ENCODE peak calls at places on chromosomes 11 and 22, in ten cellular contexts. E is T-helper 9 cell; T is HuH-7.5; M is frontal cortex; Q is stimulated activated CD4-positive, alpha-beta T cell treated with anti-CD3 and anti-CD28 coated beads, Interleukin-1b, Interleukin-23, amount 100 ng/mL, for 4 hours; X is Peyer's patch; F is A673; S is stimulated activated naive CD8-positive, alpha-beta T cell treated with anti-CD3 and anti-CD28 coated beads, Interleukin-15, Interleukin-2, amounts not matched to agents 100 U/mL and 50 U/mL, for 24 hours; Y is kidney tubule cell; C is GM10248. J is an unnamed sample.

GRCh38 chr11:77411717-77412441 is 62.0 kb downstream of the PAK1 start:
- DNase-seq in E (peak; percentile 60), T (no peak), M (peak; percentile 22), Q (peak; percentile 68), X (peak; percentile 92), F (peak; percentile 96), S (peak; percentile 84), Y (peak; percentile 87), C (peak; percentile 83), J (peak; percentile 90)

GRCh38 chr11:110128161-110128560 is 35.0 kb downstream of the ZC3H12C start:
- DNase-seq in E (no peak), T (no peak), M (no peak), Q (no peak), X (no peak), F (peak; percentile 98), S (no peak), Y (no peak), C (no peak), J (no peak)

GRCh38 chr11:35715649-35716048 is 53.1 kb downstream of the TRIM44 start:
- DNase-seq in E (no peak), T (no peak), M (no peak), Q (no peak), X (no peak), F (no peak), S (no peak), Y (no peak), C (no peak), J (no peak)

GRCh38 chr11:21484039-21484438 is 708.8 kb upstream of the ANO5 start:
- DNase-seq in E (no peak), T (no peak), M (no peak), Q (no peak), X (no peak), F (no peak), S (no peak), Y (no peak), C (no peak), J (no peak)

GRCh38 chr11:131365601-131366000 is 4.8 kb upstream of the NTM start:
- DNase-seq in E (no peak), T (no peak), M (no peak), Q (no peak), X (no peak), F (no peak), S (no peak), Y (no peak), C (no peak), J (no peak)

GRCh38 chr11:48095779-48096470 is 115.6 kb downstream of the PTPRJ start:
- DNase-seq in E (no peak), T (no peak), M (no peak), Q (no peak), X (no peak), F (no peak), S (no peak), Y (no peak), C (no peak), J (no peak)

GRCh38 chr11:66881436-66881835 is 24.6 kb downstream of the LRFN4 start:
- DNase-seq in E (no peak), T (no peak), M (no peak), Q (no peak), X (no peak), F (no peak), S (no peak), Y (no peak), C (no peak), J (no peak)

GRCh38 chr11:74478877-74479276 is 11.5 kb upstream of the KCNE3 start:
- DNase-seq in E (no peak), T (no peak), M (no peak), Q (no peak), X (no peak), F (no peak), S (no peak), Y (no peak), C (no peak), J (no peak)

GRCh38 chr11:116605543-116605942 is 167.2 kb downstream of the BUD13 start:
- DNase-seq in E (no peak), T (peak; percentile 47), M (no peak), Q (no peak), X (no peak), F (peak; percentile 66), S (peak; percentile 51), Y (peak; percentile 53), C (peak; percentile 51), J (peak; percentile 71)

GRCh38 chr22:42299586-42300285 is 29.3 kb upstream of the TCF20 start:
- DNase-seq in E (peak; percentile 67), T (no peak), M (no peak), Q (no peak), X (peak; percentile 85), F (peak; percentile 38), S (peak; percentile 44), Y (no peak), C (no peak), J (no peak)

GRCh38 chr11:14424096-14424495 is 65.1 kb upstream of the RRAS2 start:
- DNase-seq in E (no peak), T (no peak), M (no peak), Q (no peak), X (no peak), F (no peak), S (no peak), Y (peak; percentile 74), C (no peak), J (no peak)

GRCh38 chr22:26883393-26883792 is 226.0 kb downstream of the MIAT start:
- DNase-seq in E (no peak), T (no peak), M (no peak), Q (no peak), X (no peak), F (no peak), S (no peak), Y (no peak), C (no peak), J (no peak)

GRCh38 chr11:17930544-17931144 is 82.2 kb downstream of the SERGEF start:
- DNase-seq in E (no peak), T (no peak), M (no peak), Q (no peak), X (no peak), F (peak; percentile 49), S (no peak), Y (no peak), C (no peak), J (no peak)

GRCh38 chr11:29956076-29956556 is 60.7 kb downstream of the KCNA4 start:
- DNase-seq in E (no peak), T (no peak), M (no peak), Q (no peak), X (no peak), F (no peak), S (no peak), Y (no peak), C (no peak), J (no peak)

GRCh38 chr11:65003282-65003681 is 6.5 kb upstream of the BATF2 start:
- DNase-seq in E (no peak), T (no peak), M (no peak), Q (no peak), X (no peak), F (no peak), S (no peak), Y (peak; percentile 18), C (no peak), J (no peak)

GRCh38 chr11:126452718-126453117 is 97.2 kb downstream of the ST3GAL4 start:
- DNase-seq in E (no peak), T (no peak), M (no peak), Q (no peak), X (no peak), F (no peak), S (no peak), Y (no peak), C (no peak), J (no peak)

GRCh38 chr22:25453557-25453956 is 110.9 kb upstream of the GRK3 start:
- DNase-seq in E (no peak), T (no peak), M (no peak), Q (no peak), X (no peak), F (no peak), S (peak; percentile 43), Y (no peak), C (no peak), J (no peak)

GRCh38 chr11:13289081-13289480 is 11.5 kb downstream of the BMAL1 start:
- DNase-seq in E (no peak), T (no peak), M (no peak), Q (no peak), X (no peak), F (peak; percentile 3), S (no peak), Y (peak; percentile 27), C (no peak), J (no peak)

GRCh38 chr11:132734217-132734616 is 798.1 kb downstream of the OPCML start:
- DNase-seq in E (no peak), T (no peak), M (no peak), Q (no peak), X (no peak), F (no peak), S (no peak), Y (peak; percentile 66), C (no peak), J (no peak)

GRCh38 chr22:36385491-36386350 is 2.0 kb downstream of the MYH9 start:
- DNase-seq in E (peak; percentile 60), T (no peak), M (no peak), Q (peak; percentile 56), X (peak; percentile 70), F (peak; percentile 55), S (peak; percentile 76), Y (no peak), C (no peak), J (peak; percentile 81)

GRCh38 chr11:95764267-95764898 is 25.2 kb downstream of the FAM76B start:
- DNase-seq in E (no peak), T (no peak), M (peak; percentile 24), Q (no peak), X (no peak), F (peak; percentile 77), S (no peak), Y (peak; percentile 68), C (peak; percentile 48), J (no peak)

GRCh38 chr11:19980957-19981669 is 179.2 kb downstream of the DBX1 start:
- DNase-seq in E (no peak), T (no peak), M (no peak), Q (no peak), X (no peak), F (no peak), S (no peak), Y (peak; percentile 47), C (no peak), J (no peak)

GRCh38 chr11:66867425-66868040 is 10.7 kb downstream of the LRFN4 start:
- DNase-seq in E (no peak), T (peak; percentile 90), M (no peak), Q (no peak), X (no peak), F (no peak), S (no peak), Y (no peak), C (no peak), J (no peak)

GRCh38 chr11:49302360-49302759 is 94.0 kb upstream of the FOLH1 start:
- DNase-seq in E (no peak), T (no peak), M (no peak), Q (no peak), X (no peak), F (no peak), S (no peak), Y (no peak), C (no peak), J (no peak)

GRCh38 chr11:61587951-61588695 is 7.2 kb upstream of the SYT7 start:
- DNase-seq in E (peak; percentile 61), T (peak; percentile 78), M (no peak), Q (peak; percentile 66), X (peak; percentile 85), F (peak; percentile 53), S (peak; percentile 78), Y (peak; percentile 31), C (peak; percentile 58), J (peak; percentile 85)

GRCh38 chr11:115996125-115996807 is 492.1 kb upstream of the CADM1 start:
- DNase-seq in E (no peak), T (no peak), M (no peak), Q (no peak), X (no peak), F (no peak), S (no peak), Y (no peak), C (peak; percentile 78), J (no peak)

GRCh38 chr22:50485221-50486131 is 1.2 kb upstream of the MIOX start:
- DNase-seq in E (no peak), T (no peak), M (no peak), Q (no peak), X (peak; percentile 75), F (peak; percentile 48), S (no peak), Y (peak; percentile 48), C (no peak), J (no peak)

GRCh38 chr11:44659641-44660040 is 67.1 kb upstream of the TSPAN18 start:
- DNase-seq in E (no peak), T (no peak), M (peak; percentile 32), Q (no peak), X (no peak), F (no peak), S (no peak), Y (no peak), C (no peak), J (no peak)

J was measured in activated CD8-positive, alpha-beta memory T cell treated with anti-CD3 and anti-CD28 coated beads, Interleukin-2, amount 50 U/mL, for 48 hours.